ENCODE peak calls at places on chromosomes 4 and X, in five cellular contexts. R is NAMALWA, P is osteocyte, W is HEK293T, S is NCI-H1105 treated with DMSO at 0.1 percent for 48 hours. D is an unnamed sample.

GRCh38 chr4:20044502-20044911 is 207.2 kb upstream of the SLIT2 start:
- DNase-seq in W (no peak), S (no peak), P (no peak), R (no peak), D (no peak)

GRCh38 chrX:20140410-20140809 is 1.2 kb downstream of the EIF1AX start:
- DNase-seq in R (no peak), P (no peak), W (no peak), S (no peak), D (no peak)

GRCh38 chr4:133594246-133595207 is 445.4 kb downstream of the PCDH10 start:
- DNase-seq in W (no peak), P (no peak), S (peak; percentile 18), R (no peak), D (no peak)

GRCh38 chrX:64334467-64334866 is 60.8 kb downstream of the MTMR8 start:
- DNase-seq in W (no peak), R (no peak), P (no peak), S (no peak), D (no peak)

GRCh38 chr4:84855774-84856173 is 110.7 kb downstream of the WDFY3 start:
- DNase-seq in W (no peak), S (no peak), P (no peak), R (no peak), D (no peak)

GRCh38 chr4:148445903-148446261 is 3.7 kb upstream of the NR3C2 start:
- DNase-seq in R (no peak), P (no peak), S (no peak), W (no peak), D (no peak)

GRCh38 chrX:87636533-87636932 is 118.9 kb downstream of the KLHL4 start:
- DNase-seq in S (no peak), R (no peak), W (no peak), P (no peak), D (no peak)

GRCh38 chr4:8761167-8761823 is 110.3 kb downstream of the HMX1 start:
- DNase-seq in P (no peak), W (no peak), S (no peak), R (no peak), D (no peak)

GRCh38 chr4:40231464-40231863 is 34.6 kb downstream of the RHOH start:
- DNase-seq in W (no peak), S (no peak), R (no peak), P (no peak), D (no peak)

GRCh38 chrX:55487143-55487542 is 2.5 kb downstream of the USP51 start:
- DNase-seq in W (no peak), R (no peak), P (peak; percentile 64), S (no peak), D (no peak)

GRCh38 chr4:108144451-108144850 is 24.3 kb downstream of the LEF1 start:
- DNase-seq in W (no peak), P (no peak), S (no peak), R (no peak), D (no peak)

GRCh38 chr4:54063224-54063623 is 1.2 kb downstream of the CHIC2 start:
- DNase-seq in W (no peak), R (peak; percentile 44), P (no peak), S (no peak), D (no peak)

GRCh38 chr4:152936446-152937279 is 540 bp downstream of the FHDC1 start:
- DNase-seq in S (no peak), P (no peak), W (peak; percentile 44), R (no peak), D (no peak)

GRCh38 chr4:174214102-174214878 is 69.2 kb downstream of the FBXO8 start:
- DNase-seq in W (no peak), S (no peak), R (no peak), P (no peak), D (no peak)

GRCh38 chr4:87093443-87094123 is 126.8 kb downstream of the KLHL8 start:
- DNase-seq in S (peak; percentile 49), W (peak; percentile 65), R (peak; percentile 83), P (no peak), D (no peak)

GRCh38 chrX:24023972-24024664 is 2.9 kb downstream of the KLHL15 start:
- DNase-seq in S (peak; percentile 8), R (peak; percentile 51), W (no peak), P (no peak), D (no peak)

GRCh38 chr4:169898095-169898494 is 128.1 kb downstream of the MFAP3L start:
- DNase-seq in P (no peak), R (no peak), S (no peak), W (no peak), D (no peak)

GRCh38 chrX:140123446-140123845 is 158.1 kb upstream of the CXorf66 start:
- DNase-seq in W (peak; percentile 13), P (no peak), R (no peak), S (no peak), D (no peak)

GRCh38 chrX:97556359-97556758 is 672.7 kb downstream of the RPA4 start:
- DNase-seq in W (no peak), P (no peak), S (no peak), R (no peak), D (no peak)

GRCh38 chr4:184420881-184421416 is 53.4 kb downstream of the IRF2 start:
- DNase-seq in P (no peak), W (no peak), S (no peak), R (no peak), D (no peak)

GRCh38 chrX:151458824-151459223 is 61.8 kb downstream of the VMA21 start:
- DNase-seq in S (no peak), R (no peak), P (no peak), W (no peak), D (no peak)

GRCh38 chr4:104532677-104533076 is 38.0 kb upstream of the CXXC4 start:
- DNase-seq in W (no peak), P (no peak), R (no peak), S (no peak), D (no peak)